ENCODE peak calls at places on chromosomes 1 and 21, in five cellular contexts. One of them, this sample, is unnamed. For H3K36me3, the result is how much of the 10 kb centered on the place peaks cover.

GRCh38 chr1:86503477-86504129 is 34.9 kb downstream of the CLCA1 start:
- DNase-seq in CD8-positive, alpha-beta memory T cell: no peak
- DNase-seq in adrenal gland: peak
- DNase-seq in heart left ventricle: peak
- DNase-seq in ovary: peak
- DNase-seq in this sample: no peak

GRCh38 chr1:221921936-221922335 is 180.0 kb upstream of the DUSP10 start:
- DNase-seq in heart left ventricle: no peak
- DNase-seq in CD8-positive, alpha-beta memory T cell: no peak
- DNase-seq in adrenal gland: no peak
- DNase-seq in ovary: no peak
- DNase-seq in this sample: no peak

GRCh38 chr1:52368383-52369172 is 2.6 kb upstream of the CC2D1B start:
- DNase-seq in heart left ventricle: peak
- DNase-seq in adrenal gland: peak
- DNase-seq in CD8-positive, alpha-beta memory T cell: peak
- DNase-seq in ovary: peak
- DNase-seq in this sample: peak

GRCh38 chr21:27291006-27291405 is 324.1 kb upstream of the ADAMTS5 start:
- DNase-seq in heart left ventricle: no peak
- DNase-seq in adrenal gland: no peak
- DNase-seq in ovary: no peak
- DNase-seq in CD8-positive, alpha-beta memory T cell: no peak
- DNase-seq in this sample: no peak

GRCh38 chr1:213082778-213083445 is 31.9 kb downstream of the RPS6KC1 start:
- DNase-seq in CD8-positive, alpha-beta memory T cell: no peak
- DNase-seq in ovary: no peak
- DNase-seq in adrenal gland: no peak
- DNase-seq in heart left ventricle: no peak
- DNase-seq in this sample: no peak

GRCh38 chr1:196861429-196861828 is 26.4 kb upstream of the CFHR4 start:
- DNase-seq in heart left ventricle: no peak
- DNase-seq in adrenal gland: no peak
- DNase-seq in CD8-positive, alpha-beta memory T cell: no peak
- DNase-seq in ovary: no peak
- DNase-seq in this sample: no peak

GRCh38 chr21:29187939-29188338 is 57.5 kb downstream of the MAP3K7CL start:
- DNase-seq in ovary: peak
- DNase-seq in adrenal gland: peak
- DNase-seq in heart left ventricle: no peak
- DNase-seq in CD8-positive, alpha-beta memory T cell: no peak
- DNase-seq in this sample: no peak

GRCh38 chr1:225909477-225909876 is 14.6 kb downstream of the PYCR2 start:
- DNase-seq in ovary: no peak
- DNase-seq in adrenal gland: no peak
- DNase-seq in heart left ventricle: no peak
- DNase-seq in CD8-positive, alpha-beta memory T cell: no peak
- DNase-seq in this sample: no peak

GRCh38 chr1:183070923-183071618 is 47.9 kb downstream of the LAMC1 start:
- DNase-seq in ovary: no peak
- DNase-seq in heart left ventricle: no peak
- DNase-seq in adrenal gland: no peak
- DNase-seq in CD8-positive, alpha-beta memory T cell: no peak
- DNase-seq in this sample: peak

GRCh38 chr1:234546387-234546704 is 63.6 kb downstream of the IRF2BP2 start:
- DNase-seq in CD8-positive, alpha-beta memory T cell: no peak
- DNase-seq in ovary: no peak
- DNase-seq in adrenal gland: no peak
- DNase-seq in heart left ventricle: no peak
- DNase-seq in this sample: no peak

GRCh38 chr1:216221260-216221700 is 202.0 kb downstream of the USH2A start:
- DNase-seq in heart left ventricle: no peak
- DNase-seq in CD8-positive, alpha-beta memory T cell: no peak
- DNase-seq in ovary: peak
- DNase-seq in adrenal gland: peak
- DNase-seq in this sample: peak

GRCh38 chr1:13587256-13588030 is 3.8 kb downstream of the PDPN start:
- DNase-seq in adrenal gland: no peak
- DNase-seq in ovary: peak
- DNase-seq in heart left ventricle: no peak
- DNase-seq in CD8-positive, alpha-beta memory T cell: no peak
- DNase-seq in this sample: no peak

GRCh38 chr1:234893725-234894630 is 234.7 kb downstream of the TOMM20 start:
- DNase-seq in CD8-positive, alpha-beta memory T cell: no peak
- DNase-seq in adrenal gland: no peak
- DNase-seq in heart left ventricle: no peak
- DNase-seq in ovary: no peak
- DNase-seq in this sample: no peak

GRCh38 chr1:210294991-210295773 is 33.5 kb upstream of the HHAT start:
- DNase-seq in CD8-positive, alpha-beta memory T cell: no peak
- DNase-seq in ovary: peak
- DNase-seq in heart left ventricle: peak
- DNase-seq in adrenal gland: no peak
- DNase-seq in this sample: peak

GRCh38 chr1:16011936-16012589 is 5.8 kb downstream of the HSPB7 start:
- DNase-seq in CD8-positive, alpha-beta memory T cell: no peak
- DNase-seq in heart left ventricle: no peak
- DNase-seq in ovary: no peak
- DNase-seq in adrenal gland: no peak
- DNase-seq in this sample: no peak
- H3K4me3 ChIP-seq in CD8-positive, alpha-beta memory T cell: peak
- H3K4me3 ChIP-seq in heart left ventricle: no peak
- H3K4me3 ChIP-seq in ovary: no peak
- H3K4me3 ChIP-seq in adrenal gland: no peak
- H3K4me3 ChIP-seq in this sample: no peak

GRCh38 chr1:205098242-205098641 is 14.0 kb upstream of the TMEM81 start:
- DNase-seq in heart left ventricle: no peak
- DNase-seq in adrenal gland: no peak
- DNase-seq in ovary: no peak
- DNase-seq in CD8-positive, alpha-beta memory T cell: no peak
- DNase-seq in this sample: no peak
- H3K36me3 ChIP-seq in heart left ventricle: half or more
- H3K36me3 ChIP-seq in adrenal gland: under half
- H3K36me3 ChIP-seq in ovary: under half
- H3K36me3 ChIP-seq in CD8-positive, alpha-beta memory T cell: half or more
- H3K36me3 ChIP-seq in this sample: under half

GRCh38 chr1:218711021-218711420 is 365.9 kb downstream of the TGFB2 start:
- DNase-seq in heart left ventricle: no peak
- DNase-seq in adrenal gland: no peak
- DNase-seq in CD8-positive, alpha-beta memory T cell: no peak
- DNase-seq in ovary: no peak
- DNase-seq in this sample: no peak
- H3K4me3 ChIP-seq in heart left ventricle: no peak
- H3K4me3 ChIP-seq in adrenal gland: no peak
- H3K4me3 ChIP-seq in CD8-positive, alpha-beta memory T cell: no peak
- H3K4me3 ChIP-seq in ovary: no peak
- H3K4me3 ChIP-seq in this sample: no peak

DNA sequence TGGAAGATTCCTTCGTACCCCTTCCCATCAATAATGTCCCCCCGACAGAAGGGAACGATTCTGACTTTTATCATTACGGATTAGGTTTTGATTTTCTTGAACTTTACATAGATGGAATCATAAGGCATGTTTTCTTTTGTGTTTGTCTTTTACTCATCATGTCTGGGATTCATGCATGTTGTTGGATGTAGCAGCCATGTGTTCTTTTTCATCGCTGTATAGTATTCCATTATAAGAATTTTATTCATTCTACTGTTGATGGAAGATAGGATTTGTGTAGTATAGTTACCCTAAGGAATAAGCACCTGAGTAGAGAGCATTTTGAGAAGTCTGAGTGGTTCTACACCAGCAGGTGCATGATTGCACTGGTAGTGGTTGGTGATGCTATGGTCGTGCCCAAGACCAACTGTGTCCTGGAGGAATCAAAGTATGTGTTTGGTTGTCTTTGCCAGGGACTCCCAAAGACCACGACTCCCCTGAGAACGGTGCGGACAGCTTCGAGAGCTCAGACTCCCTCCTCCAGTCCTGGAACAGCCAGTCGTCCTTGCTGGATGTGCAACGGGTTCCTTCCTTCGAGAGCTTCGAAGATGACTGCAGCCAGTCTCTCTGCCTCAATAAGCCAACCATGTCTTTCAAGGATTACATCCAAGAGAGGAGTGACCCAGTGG is 13.5 kb downstream of the ETS2 start:
- DNase-seq in heart left ventricle: no peak
- DNase-seq in CD8-positive, alpha-beta memory T cell: no peak
- DNase-seq in ovary: no peak
- DNase-seq in adrenal gland: no peak
- DNase-seq in this sample: no peak
- H3K36me3 ChIP-seq in heart left ventricle: half or more
- H3K36me3 ChIP-seq in CD8-positive, alpha-beta memory T cell: half or more
- H3K36me3 ChIP-seq in ovary: under half
- H3K36me3 ChIP-seq in adrenal gland: under half
- H3K36me3 ChIP-seq in this sample: half or more

DNA sequence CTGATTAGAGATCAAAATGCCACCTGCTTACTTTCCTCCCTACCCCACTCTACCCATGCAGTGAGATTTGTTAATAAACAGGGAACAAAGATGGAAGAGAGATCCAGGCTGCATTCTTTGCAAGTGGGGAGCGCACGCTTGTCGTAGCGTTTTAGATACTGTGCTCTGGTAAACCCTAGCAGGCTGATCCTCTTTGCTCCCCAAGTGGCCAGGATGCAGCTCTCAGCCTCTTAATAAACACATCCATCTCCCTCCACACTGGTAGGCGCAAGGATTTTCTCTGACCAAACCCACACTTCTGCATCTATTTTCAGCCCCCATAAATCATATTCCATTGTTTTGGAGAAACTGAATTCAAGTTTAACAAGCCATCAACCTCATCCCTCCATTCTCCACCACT is 2.9 kb downstream of the PGBD5 start:
- DNase-seq in adrenal gland: no peak
- DNase-seq in CD8-positive, alpha-beta memory T cell: no peak
- DNase-seq in heart left ventricle: no peak
- DNase-seq in ovary: no peak
- DNase-seq in this sample: peak
- H3K4me3 ChIP-seq in adrenal gland: no peak
- H3K4me3 ChIP-seq in CD8-positive, alpha-beta memory T cell: no peak
- H3K4me3 ChIP-seq in heart left ventricle: no peak
- H3K4me3 ChIP-seq in ovary: no peak
- H3K4me3 ChIP-seq in this sample: no peak

GRCh38 chr1:22525646-22526045 is 37.6 kb upstream of the EPHA8 start:
- DNase-seq in heart left ventricle: no peak
- DNase-seq in CD8-positive, alpha-beta memory T cell: no peak
- DNase-seq in ovary: no peak
- DNase-seq in adrenal gland: no peak
- DNase-seq in this sample: no peak

GRCh38 chr1:22525211-22525610 is 38.1 kb upstream of the EPHA8 start:
- DNase-seq in ovary: no peak
- DNase-seq in adrenal gland: no peak
- DNase-seq in heart left ventricle: no peak
- DNase-seq in CD8-positive, alpha-beta memory T cell: no peak
- DNase-seq in this sample: no peak

GRCh38 chr1:22526677-22527076 is 36.6 kb upstream of the EPHA8 start:
- DNase-seq in heart left ventricle: no peak
- DNase-seq in CD8-positive, alpha-beta memory T cell: no peak
- DNase-seq in adrenal gland: no peak
- DNase-seq in ovary: no peak
- DNase-seq in this sample: peak

GRCh38 chr1:22527122-22527521 is 36.2 kb upstream of the EPHA8 start:
- DNase-seq in adrenal gland: no peak
- DNase-seq in CD8-positive, alpha-beta memory T cell: no peak
- DNase-seq in heart left ventricle: no peak
- DNase-seq in ovary: no peak
- DNase-seq in this sample: peak

DNA sequence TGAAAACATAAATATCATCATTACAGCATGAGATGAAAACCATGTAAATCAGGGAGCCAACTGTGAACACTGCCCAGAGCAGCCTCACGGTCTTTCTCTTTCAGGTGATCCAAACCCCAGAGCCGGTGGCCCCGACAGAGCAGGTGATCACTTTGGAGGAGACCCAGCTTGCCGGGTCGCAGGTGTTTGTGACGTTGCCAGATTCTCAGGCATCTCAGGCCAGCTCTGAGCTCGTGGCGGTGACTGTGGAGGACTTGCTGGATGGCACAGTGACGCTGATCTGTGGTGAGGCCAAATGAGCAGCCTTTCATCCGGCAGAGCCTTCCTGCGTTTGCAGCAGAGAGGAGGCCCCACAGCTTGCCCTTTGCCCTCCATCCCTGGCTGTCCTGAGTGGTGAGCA is 37.2 kb upstream of the EPHA8 start:
- DNase-seq in heart left ventricle: no peak
- DNase-seq in CD8-positive, alpha-beta memory T cell: no peak
- DNase-seq in ovary: no peak
- DNase-seq in adrenal gland: no peak
- DNase-seq in this sample: no peak
- H3K36me3 ChIP-seq in heart left ventricle: under half
- H3K36me3 ChIP-seq in CD8-positive, alpha-beta memory T cell: under half
- H3K36me3 ChIP-seq in ovary: under half
- H3K36me3 ChIP-seq in adrenal gland: under half
- H3K36me3 ChIP-seq in this sample: under half

DNA sequence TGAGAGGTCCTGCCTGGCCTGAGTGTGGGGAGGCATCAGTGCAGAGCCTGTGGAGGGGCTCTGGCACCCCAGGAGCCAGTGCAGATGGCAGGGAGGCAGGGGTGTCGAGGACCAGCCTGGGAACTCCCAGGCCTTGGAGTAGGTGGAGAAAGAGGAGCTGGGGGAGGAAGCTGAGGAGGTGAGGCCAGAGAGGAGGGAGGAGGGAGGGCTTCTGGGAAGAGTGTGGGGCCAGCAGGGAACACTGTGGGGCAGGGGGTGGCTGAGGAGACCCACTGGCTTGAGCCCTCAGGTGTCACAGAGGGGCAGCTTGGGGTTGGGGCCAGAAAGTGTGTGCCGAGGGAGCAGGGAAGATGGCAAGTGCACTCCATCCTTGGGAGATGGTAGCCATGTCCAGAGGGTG is 3.8 kb downstream of the COQ8A start:
- DNase-seq in adrenal gland: peak
- DNase-seq in CD8-positive, alpha-beta memory T cell: no peak
- DNase-seq in heart left ventricle: no peak
- DNase-seq in ovary: no peak
- DNase-seq in this sample: peak
- H3K4me3 ChIP-seq in adrenal gland: no peak
- H3K4me3 ChIP-seq in CD8-positive, alpha-beta memory T cell: no peak
- H3K4me3 ChIP-seq in heart left ventricle: peak
- H3K4me3 ChIP-seq in ovary: no peak
- H3K4me3 ChIP-seq in this sample: no peak

This sample was measured in H7.